ENCODE peak calls at places on chromosomes 6 and 20, in five cellular contexts. G is stomach, H is SJCRH30, F is fibroblast of the aortic adventitia, L is astrocyte of the spinal cord. R is an unnamed sample.

GRCh38 chr20:20759132-20759531 is 46.7 kb upstream of the RALGAPA2 start:
- DNase-seq in G (no peak), H (no peak), F (no peak), L (no peak), R (no peak)

GRCh38 chr6:150894191-150894744 is 28.8 kb downstream of the MTHFD1L start:
- DNase-seq in G (no peak), H (peak), F (no peak), L (no peak), R (no peak)

GRCh38 chr6:135181333-135182119 is 418 bp downstream of the MYB start:
- DNase-seq in G (no peak), H (peak), F (peak), L (peak), R (no peak)

GRCh38 chr20:22999756-23000155 is 35.4 kb upstream of the SSTR4 start:
- DNase-seq in G (no peak), H (no peak), F (no peak), L (peak), R (no peak)

GRCh38 chr6:71248306-71248705 is 40.3 kb upstream of the OGFRL1 start:
- DNase-seq in G (no peak), H (no peak), F (peak), L (peak), R (no peak)

GRCh38 chr6:11317885-11318771 is 85.7 kb upstream of the NEDD9 start:
- DNase-seq in G (peak), H (peak), F (peak), L (peak), R (no peak)

GRCh38 chr6:107729098-107729497 is 95.0 kb downstream of the SCML4 start:
- DNase-seq in G (no peak), H (peak), F (no peak), L (no peak), R (no peak)

GRCh38 chr6:57248311-57248895 is 26.3 kb upstream of the RAB23 start:
- DNase-seq in G (no peak), H (peak), F (no peak), L (no peak), R (no peak)

GRCh38 chr6:85484941-85485340 is 35.1 kb downstream of the NT5E start:
- DNase-seq in G (no peak), H (peak), F (peak), L (no peak), R (no peak)

GRCh38 chr6:143183735-143184134 is 123.0 kb downstream of the AIG1 start:
- DNase-seq in G (no peak), H (peak), F (no peak), L (peak), R (no peak)

GRCh38 chr6:11179978-11180303 is 52.5 kb downstream of the NEDD9 start:
- DNase-seq in G (no peak), H (no peak), F (no peak), L (peak), R (no peak)

GRCh38 chr20:57013741-57014140 is 252.7 kb downstream of the BMP7 start:
- DNase-seq in G (no peak), H (no peak), F (no peak), L (no peak), R (no peak)

GRCh38 chr6:83862776-83863471 is 3.4 kb downstream of the CYB5R4 start:
- DNase-seq in G (no peak), H (no peak), F (peak), L (no peak), R (no peak)

GRCh38 chr6:146408583-146408982 is 135.1 kb upstream of the RAB32 start:
- DNase-seq in G (no peak), H (no peak), F (no peak), L (no peak), R (no peak)

GRCh38 chr20:58889334-58890072 is 37.0 kb downstream of the GNAS start:
- DNase-seq in G (no peak), H (no peak), F (peak), L (no peak), R (no peak)

GRCh38 chr20:29079769-29080690 is 2177.4 kb upstream of the DEFB115 start:
- DNase-seq in G (no peak), H (peak), F (peak), L (no peak), R (no peak)

GRCh38 chr6:32922083-32922482 is 18.7 kb downstream of the HLA-DMB start:
- DNase-seq in G (no peak), H (no peak), F (no peak), L (no peak), R (no peak)
- H3K4me3 ChIP-seq in G (no peak), H (no peak), F (no peak), L (no peak), R (no peak)

DNA sequence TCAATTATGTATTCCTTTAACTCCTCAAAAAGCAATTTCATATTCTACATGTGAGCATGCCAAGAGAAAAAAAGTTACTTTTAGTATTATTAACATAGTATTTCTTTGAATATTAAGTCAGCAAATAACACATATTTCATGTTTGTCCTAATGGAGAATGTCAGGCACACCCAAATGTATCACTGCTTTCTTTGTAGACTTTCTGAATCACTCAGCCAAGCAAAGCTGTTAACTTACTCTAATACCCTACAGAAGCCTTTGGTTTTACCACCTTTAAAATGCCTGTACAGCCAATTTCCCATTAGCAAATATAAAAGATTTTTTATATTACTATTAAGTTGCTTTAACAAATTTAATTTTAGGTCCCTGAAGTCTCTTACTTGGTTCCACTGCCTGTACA is 23.8 kb downstream of the FRK start:
- DNase-seq in G (no peak), H (no peak), F (no peak), L (no peak), R (no peak)
- H3K4me3 ChIP-seq in G (no peak), H (no peak), F (no peak), L (no peak), R (no peak)

DNA sequence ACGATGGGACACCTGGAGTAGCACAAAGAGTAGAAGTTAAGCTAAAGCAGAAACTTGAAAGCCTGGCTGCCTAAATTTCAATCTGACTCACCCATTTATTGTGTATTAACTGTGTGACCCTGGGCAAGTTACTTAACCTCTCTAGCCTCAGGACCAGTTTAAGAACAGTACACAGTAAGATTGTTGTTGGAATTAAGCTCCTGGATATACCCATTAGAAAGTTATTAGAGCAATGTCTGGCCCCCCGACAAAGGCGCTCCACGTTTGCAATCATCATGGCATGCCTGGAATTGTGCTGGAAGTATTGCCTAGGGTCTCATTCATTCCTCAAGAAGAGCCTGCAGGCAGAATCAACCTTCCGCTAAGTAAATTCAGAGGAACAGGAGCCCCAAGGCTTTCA is 1.4 kb downstream of the SDC4 start:
- DNase-seq in G (no peak), H (no peak), F (no peak), L (no peak), R (no peak)
- H3K4me3 ChIP-seq in G (peak), H (peak), F (peak), L (peak), R (peak)

DNA sequence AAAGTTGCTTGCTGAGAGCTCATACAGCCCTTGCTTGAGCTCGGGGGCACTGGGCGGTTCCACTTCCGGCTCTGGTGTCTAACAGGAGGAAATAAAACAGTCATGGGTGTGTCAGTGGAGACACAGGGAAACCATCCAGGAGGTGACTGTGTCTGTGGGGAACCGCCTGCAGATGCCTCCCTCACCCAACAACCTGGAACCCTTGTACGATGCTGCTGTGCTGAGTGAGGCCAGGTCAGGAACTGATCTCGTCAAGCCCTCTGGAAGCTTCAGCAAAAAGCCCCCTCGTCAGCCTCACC is 15.5 kb downstream of the TXNDC5 start:
- DNase-seq in G (no peak), H (no peak), F (no peak), L (no peak), R (no peak)
- H3K4me3 ChIP-seq in G (no peak), H (no peak), F (no peak), L (no peak), R (no peak)

GRCh38 chr20:62951896-62952372 is 575 bp upstream of the SLC17A9 start:
- DNase-seq in G (no peak), H (no peak), F (no peak), L (no peak), R (no peak)
- H3K4me3 ChIP-seq in G (peak), H (no peak), F (no peak), L (no peak), R (no peak)